ENCODE peak calls at places on chromosomes 16 and 17, in four cellular contexts. E is A549, O is K562, J is HepG2. H is an unnamed sample.

GRCh38 chr17:67258836-67259468 is 14.0 kb upstream of the HELZ start:
- DNase-seq in E (no peak), O (no peak), J (no peak), H (no peak)

GRCh38 chr16:35308674-35309073 is 1849.3 kb downstream of the TP53TG3F start:
- DNase-seq in O (no peak), E (no peak), J (no peak), H (no peak)

GRCh38 chr16:71628810-71629209 is 2.8 kb downstream of the MARVELD3 start:
- DNase-seq in E (no peak), J (no peak), O (no peak), H (no peak)

GRCh38 chr17:62687997-62688396 is 60.5 kb downstream of the MRC2 start:
- DNase-seq in E (no peak), O (no peak), J (no peak), H (no peak)

GRCh38 chr17:68627956-68628355 is 26.8 kb upstream of the FAM20A start:
- DNase-seq in E (no peak), J (no peak), O (no peak), H (no peak)

GRCh38 chr17:245611-246010 is 64.2 kb upstream of the DOC2B start:
- DNase-seq in J (no peak), O (no peak), E (no peak), H (peak; percentile 5)

GRCh38 chr17:43532581-43532980 is 13.6 kb downstream of the ETV4 start:
- DNase-seq in J (no peak), E (no peak), O (no peak), H (no peak)

GRCh38 chr17:21538615-21539014 is 153.7 kb upstream of the KCNJ18 start:
- DNase-seq in J (no peak), E (no peak), O (no peak), H (no peak)

GRCh38 chr16:74817851-74818250 is 43.2 kb upstream of the FA2H start:
- DNase-seq in O (no peak), E (no peak), J (no peak), H (peak; percentile 31)

GRCh38 chr16:23523321-23523720 is 13.0 kb upstream of the GGA2 start:
- DNase-seq in O (no peak), J (no peak), E (no peak), H (no peak)

GRCh38 chr17:67121317-67121887 is 77.0 kb downstream of the CACNG1 start:
- DNase-seq in E (no peak), J (no peak), O (no peak), H (no peak)

GRCh38 chr16:19027416-19027815 is 40.0 kb upstream of the COQ7 start:
- DNase-seq in E (no peak), O (no peak), J (no peak), H (no peak)

GRCh38 chr17:63881935-63882601 is at the start of gene GH2:
- DNase-seq in O (peak; percentile 89), E (peak; percentile 91), J (peak; percentile 29), H (peak; percentile 86)

GRCh38 chr16:73286643-73287267 is 238.8 kb upstream of the ZFHX3 start:
- DNase-seq in O (no peak), J (no peak), E (no peak), H (no peak)

GRCh38 chr17:7263071-7263800 is 958 bp upstream of the CLDN7 start:
- DNase-seq in O (peak; percentile 79), E (no peak), J (no peak), H (peak; percentile 93)

GRCh38 chr17:16439867-16440351 is 24.5 kb downstream of the TRPV2 start:
- DNase-seq in O (no peak), J (no peak), E (no peak), H (no peak)

GRCh38 chr16:48128769-48129168 is 27.0 kb downstream of the ABCC12 start:
- DNase-seq in E (no peak), O (no peak), J (no peak), H (no peak)

GRCh38 chr16:20271893-20272292 is 55.4 kb downstream of the GP2 start:
- DNase-seq in J (no peak), E (no peak), O (no peak), H (no peak)

GRCh38 chr17:45132569-45133463 is 501 bp upstream of the PLCD3 start:
- DNase-seq in O (peak; percentile 91), E (peak; percentile 98), J (peak; percentile 66), H (peak; percentile 81)

DNA sequence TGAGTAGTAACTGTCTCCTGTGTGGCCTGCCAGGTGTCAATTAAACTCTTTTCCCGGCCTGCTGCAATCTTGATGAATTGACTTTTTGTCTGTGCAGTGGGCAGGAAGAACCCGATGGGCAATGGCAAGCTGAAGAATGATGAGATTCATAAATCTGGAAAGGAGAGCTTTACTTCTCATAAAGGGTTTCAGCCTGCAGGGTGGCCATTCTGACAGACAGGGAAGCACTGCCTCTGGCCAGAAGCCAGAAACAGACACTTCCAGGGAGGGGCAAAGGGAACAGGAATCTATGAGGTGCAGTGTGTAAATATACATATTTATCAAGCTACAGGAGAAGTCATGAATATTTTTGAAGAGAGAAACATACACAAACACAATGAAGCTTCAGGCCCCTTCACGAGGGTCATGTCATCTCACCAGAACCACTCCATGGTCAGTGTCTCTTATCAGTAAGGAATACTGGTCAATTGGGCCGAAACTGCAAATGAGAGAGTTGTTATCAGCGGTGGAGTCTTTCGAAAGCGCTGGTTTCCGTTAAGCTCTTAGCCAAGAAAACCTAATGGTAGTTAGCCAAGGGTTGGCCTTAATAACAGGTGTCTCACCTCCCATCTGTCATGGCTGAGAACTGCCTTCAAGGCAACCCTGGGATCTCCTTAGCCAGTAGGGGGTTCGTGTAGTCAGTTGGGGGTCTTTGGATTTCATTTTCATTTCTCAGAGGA is 1.3 kb upstream of the NARF start:
- DNase-seq in E (no peak), O (no peak), J (peak; percentile 69), H (no peak)
- TF ChIP-seq HMGXB4 in E (no peak), O (no peak), J (no peak), H (no peak)

GRCh38 chr17:50620848-50621247 is 13.8 kb upstream of the ABCC3 start:
- DNase-seq in J (no peak), E (no peak), O (peak; percentile 54), H (peak; percentile 75)
- TF ChIP-seq HMGXB4 in J (no peak), E (no peak), O (no peak), H (peak; percentile 29)

DNA sequence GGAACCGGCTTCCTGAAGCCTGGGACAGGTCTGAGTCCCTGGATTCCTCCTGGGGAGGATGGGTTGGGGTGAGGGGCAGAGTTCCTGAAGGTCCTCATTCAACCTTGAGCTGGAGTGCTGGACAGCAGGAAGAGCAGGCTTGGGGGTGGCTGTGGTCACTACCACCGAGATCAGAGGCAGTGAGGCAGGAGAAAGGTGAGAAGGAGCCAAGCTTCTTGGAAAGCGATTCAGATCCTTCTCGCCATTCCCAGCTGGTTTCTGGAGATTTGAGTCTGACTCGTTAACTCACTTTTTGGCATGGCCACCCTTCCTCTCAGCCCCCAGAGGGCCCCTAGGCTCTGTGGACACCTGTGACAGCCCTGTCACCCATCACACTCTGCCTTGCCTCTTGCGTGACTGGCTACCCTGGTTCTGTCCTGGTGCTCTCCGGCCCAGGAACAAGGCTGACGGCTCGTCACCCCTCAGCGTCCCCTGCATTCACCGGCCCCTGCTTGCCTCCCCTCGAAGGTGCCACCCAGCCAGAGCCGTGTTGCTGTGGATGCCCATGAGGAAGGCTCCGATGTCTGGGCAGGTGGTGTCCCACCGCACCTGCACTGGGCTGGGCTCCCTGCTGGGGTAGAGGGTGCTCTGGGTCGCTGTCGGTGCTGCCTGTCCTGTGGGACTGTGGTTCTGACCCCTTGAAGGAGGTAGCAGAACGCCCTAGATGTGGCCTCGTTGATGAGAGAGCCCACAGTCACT is 9.7 kb upstream of the TIMP2 start:
- DNase-seq in O (no peak), J (no peak), E (no peak), H (no peak)
- TF ChIP-seq HMGXB4 in O (no peak), J (no peak), E (no peak), H (no peak)

GRCh38 chr17:82245144-82246039 is 16.6 kb downstream of the SLC16A3 start:
- DNase-seq in J (no peak), O (no peak), E (no peak), H (no peak)

GRCh38 chr17:82242977-82243647 is 14.3 kb downstream of the SLC16A3 start:
- DNase-seq in O (no peak), E (no peak), J (peak; percentile 84), H (no peak)

GRCh38 chr17:82243648-82244412 is 15.0 kb downstream of the SLC16A3 start:
- DNase-seq in O (no peak), E (no peak), J (no peak), H (no peak)

GRCh38 chr17:82246040-82246364 is 17.2 kb downstream of the SLC16A3 start:
- DNase-seq in O (no peak), E (no peak), J (no peak), H (no peak)

DNA sequence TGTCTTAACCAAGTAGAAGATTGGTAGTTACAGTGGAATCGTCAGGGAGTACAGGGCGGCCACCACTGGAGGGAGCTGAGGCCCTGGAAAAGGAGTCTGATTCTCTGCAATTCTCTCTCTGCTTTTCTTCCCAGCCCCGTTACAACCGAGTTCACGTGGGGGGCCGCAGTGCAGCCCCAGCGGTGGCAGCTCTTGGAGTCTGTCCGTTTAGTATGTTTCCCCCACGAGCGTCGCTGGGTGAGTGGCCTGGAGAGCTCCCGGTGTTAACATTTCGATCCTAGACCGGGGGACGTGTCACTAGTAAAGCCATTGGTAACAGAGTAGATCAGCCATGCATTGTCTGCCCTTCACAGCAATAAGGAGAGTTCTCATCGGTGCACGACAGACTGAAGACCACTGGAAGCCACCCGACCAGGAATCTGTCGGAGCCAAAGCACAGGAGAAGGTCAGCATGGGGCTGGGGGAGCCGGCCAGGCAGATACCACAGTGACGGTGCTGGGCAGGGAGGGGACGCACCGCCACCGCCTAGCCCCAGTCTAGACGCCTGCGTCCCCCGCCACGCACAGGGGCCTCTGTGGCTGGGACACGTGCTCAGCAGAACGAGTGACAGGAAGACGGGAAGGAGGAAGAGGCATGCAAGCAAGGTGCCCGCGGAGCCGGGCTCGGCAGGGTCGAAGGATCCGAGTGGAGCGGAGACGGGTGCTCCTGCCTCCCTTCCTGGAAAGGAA is 15.7 kb downstream of the SLC16A3 start:
- DNase-seq in J (no peak), O (peak; percentile 48), E (no peak), H (no peak)
- TF ChIP-seq HMGXB4 in J (no peak), O (no peak), E (no peak), H (no peak)

DNA sequence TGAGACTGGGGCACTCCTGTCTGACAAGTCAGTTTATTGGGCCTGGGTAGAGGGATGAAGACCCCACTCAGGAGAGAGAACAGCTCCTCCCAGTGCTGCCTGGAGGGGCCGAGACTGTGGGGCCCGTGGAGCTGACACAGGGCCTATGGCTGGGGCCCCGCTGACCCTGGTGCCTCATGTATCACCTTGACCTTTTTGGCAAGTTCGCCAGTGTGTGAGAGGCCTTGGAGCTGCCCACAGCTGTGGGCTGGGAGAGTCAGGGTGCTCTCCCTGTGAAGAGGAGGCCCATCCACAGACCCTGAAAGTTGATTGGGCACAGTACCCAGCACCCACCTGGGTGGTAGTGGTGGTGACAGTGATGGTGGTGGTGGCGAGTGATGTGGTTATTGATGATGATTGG is 28.9 kb downstream of the BAHCC1 start:
- DNase-seq in O (no peak), E (no peak), J (no peak), H (no peak)
- TF ChIP-seq HMGXB4 in O (no peak), E (no peak), J (no peak), H (no peak)